ENCODE peak calls at places on chromosomes 12 and 14, in five cellular contexts. D is fibroblast of lung, F is Karpas-422, E is K562, I is PC-3. Y is an unnamed sample.

GRCh38 chr14:47674148-47674545 is 1.3 kb downstream of the MDGA2 start:
- DNase-seq in D (no peak), F (no peak), E (no peak), I (no peak), Y (no peak)

GRCh38 chr12:58443981-58444371 is 476.3 kb downstream of the LRIG3 start:
- DNase-seq in D (peak; percentile 40), F (no peak), E (no peak), I (no peak), Y (no peak)

GRCh38 chr12:114888458-114888857 is 204.5 kb upstream of the TBX3 start:
- DNase-seq in D (peak; percentile 62), F (no peak), E (no peak), I (peak; percentile 94), Y (no peak)

GRCh38 chr14:36163451-36163850 is 13.1 kb downstream of the PTCSC3 start:
- DNase-seq in D (no peak), F (no peak), E (no peak), I (no peak), Y (no peak)

GRCh38 chr12:26696613-26697092 is 136.3 kb downstream of the ITPR2 start:
- DNase-seq in D (peak; percentile 50), F (no peak), E (no peak), I (no peak), Y (no peak)

GRCh38 chr12:43806737-43807072 is 588 bp upstream of the TWF1 start:
- DNase-seq in D (no peak), F (peak; percentile 71), E (no peak), I (no peak), Y (no peak)

GRCh38 chr12:47748899-47749298 is 9.8 kb downstream of the RAPGEF3 start:
- DNase-seq in D (no peak), F (no peak), E (no peak), I (no peak), Y (no peak)

GRCh38 chr12:70692681-70693288 is 55.6 kb upstream of the PTPRB start:
- DNase-seq in D (peak; percentile 27), F (peak; percentile 67), E (peak; percentile 12), I (peak; percentile 58), Y (no peak)

GRCh38 chr12:51371295-51371953 is 19.8 kb downstream of the GALNT6 start:
- DNase-seq in D (peak; percentile 97), F (no peak), E (no peak), I (peak; percentile 98), Y (peak; percentile 94)

GRCh38 chr12:57766464-57767311 is at the start of gene CYP27B1:
- DNase-seq in D (peak; percentile 33), F (no peak), E (peak; percentile 49), I (peak; percentile 63), Y (no peak)

GRCh38 chr14:35047961-35048513 is 2.0 kb downstream of the FAM177A1 start:
- DNase-seq in D (no peak), F (no peak), E (no peak), I (no peak), Y (no peak)

DNA sequence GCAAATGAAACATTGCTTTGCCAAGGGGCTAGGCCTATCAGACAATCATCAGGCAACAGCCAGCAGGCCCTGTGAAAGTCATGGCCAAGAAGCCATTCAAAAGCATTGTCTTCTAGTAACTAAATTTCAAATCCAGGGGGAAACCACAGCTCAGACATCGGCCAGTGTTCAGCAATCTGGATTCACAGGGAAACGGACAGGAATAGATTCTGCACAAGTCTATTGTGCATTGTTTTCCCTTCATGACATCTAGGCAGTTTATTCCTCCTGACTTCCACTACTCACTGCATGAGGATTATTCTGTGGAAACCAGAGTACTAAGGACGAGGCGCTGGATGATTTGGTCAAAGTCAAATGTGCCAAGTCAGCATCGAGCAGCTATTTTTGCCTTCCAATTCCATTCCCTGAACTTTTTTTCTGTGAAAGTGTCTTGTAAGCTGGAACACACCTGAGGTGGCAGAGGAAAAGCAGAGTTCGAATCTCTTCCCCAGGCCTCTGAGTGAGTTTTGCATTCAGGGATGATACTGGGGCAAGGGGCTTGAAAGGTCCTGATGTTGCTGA is 75.4 kb downstream of the VCPKMT start:
- DNase-seq in D (no peak), F (no peak), E (no peak), I (no peak), Y (no peak)
- H2AFZ ChIP-seq in D (no peak overlapping the region), F (no peak overlapping the region), E (peak overlapping the region; percentile 57), I (peak overlapping the region; percentile 44), Y (no peak overlapping the region)

GRCh38 chr12:49702009-49702408 is 5.2 kb downstream of the FMNL3 start:
- DNase-seq in D (no peak), F (no peak), E (no peak), I (no peak), Y (no peak)

GRCh38 chr12:49703647-49704137 is 3.5 kb downstream of the FMNL3 start:
- DNase-seq in D (peak; percentile 46), F (no peak), E (no peak), I (no peak), Y (no peak)

GRCh38 chr12:49697808-49698207 is 9.4 kb downstream of the FMNL3 start:
- DNase-seq in D (no peak), F (no peak), E (no peak), I (no peak), Y (no peak)

GRCh38 chr12:49702676-49703228 is 4.5 kb downstream of the FMNL3 start:
- DNase-seq in D (no peak), F (no peak), E (no peak), I (no peak), Y (no peak)

DNA sequence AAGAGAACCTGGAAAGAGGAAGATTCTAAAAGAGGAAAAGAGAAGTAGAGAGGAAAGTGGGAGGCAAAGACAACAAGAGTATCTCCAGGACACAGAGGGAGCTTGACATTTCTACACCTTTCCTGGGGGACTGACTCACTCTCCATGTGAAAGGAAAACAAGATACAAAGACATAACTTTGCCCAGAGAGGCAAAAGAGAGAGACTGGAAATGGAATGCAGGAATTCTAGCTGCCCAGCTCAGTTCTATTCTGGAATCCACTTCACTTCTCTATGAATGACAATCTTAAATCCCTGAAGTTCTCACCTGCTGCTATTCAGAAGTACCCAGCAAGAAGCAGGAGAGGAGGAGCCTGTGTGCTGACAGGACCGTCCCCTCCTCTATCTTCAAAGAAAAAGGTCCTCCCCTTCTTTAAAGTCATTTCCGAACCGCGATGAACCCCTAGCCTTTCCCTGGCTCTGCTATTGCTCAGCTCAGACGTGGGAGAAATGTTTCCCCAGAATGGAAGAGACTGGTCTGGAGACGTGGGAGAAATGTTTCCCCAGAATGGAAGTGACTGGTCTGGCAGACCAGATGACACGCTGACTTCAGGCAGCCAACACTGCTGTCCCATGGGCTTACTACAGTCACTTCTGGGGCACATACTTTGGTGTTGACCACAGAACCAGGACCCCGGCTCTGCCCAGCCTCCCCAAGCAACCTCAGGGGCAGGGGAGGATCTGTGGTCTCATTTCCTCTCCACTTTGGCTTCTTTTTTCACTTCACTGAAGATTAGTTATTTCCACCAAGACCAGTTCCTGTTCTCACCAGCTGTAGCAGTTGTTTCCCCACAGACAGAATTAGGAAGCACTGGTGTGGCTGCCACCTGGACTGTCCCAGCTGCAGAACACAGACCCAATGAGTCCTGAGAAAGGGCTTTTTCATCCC is 8.3 kb downstream of the FMNL3 start:
- DNase-seq in D (peak; percentile 19), F (peak; percentile 84), E (no peak), I (peak; percentile 19), Y (no peak)
- H2AFZ ChIP-seq in D (no peak overlapping the region), F (no peak overlapping the region), E (peak overlapping the region; percentile 54), I (no peak overlapping the region), Y (no peak overlapping the region)

DNA sequence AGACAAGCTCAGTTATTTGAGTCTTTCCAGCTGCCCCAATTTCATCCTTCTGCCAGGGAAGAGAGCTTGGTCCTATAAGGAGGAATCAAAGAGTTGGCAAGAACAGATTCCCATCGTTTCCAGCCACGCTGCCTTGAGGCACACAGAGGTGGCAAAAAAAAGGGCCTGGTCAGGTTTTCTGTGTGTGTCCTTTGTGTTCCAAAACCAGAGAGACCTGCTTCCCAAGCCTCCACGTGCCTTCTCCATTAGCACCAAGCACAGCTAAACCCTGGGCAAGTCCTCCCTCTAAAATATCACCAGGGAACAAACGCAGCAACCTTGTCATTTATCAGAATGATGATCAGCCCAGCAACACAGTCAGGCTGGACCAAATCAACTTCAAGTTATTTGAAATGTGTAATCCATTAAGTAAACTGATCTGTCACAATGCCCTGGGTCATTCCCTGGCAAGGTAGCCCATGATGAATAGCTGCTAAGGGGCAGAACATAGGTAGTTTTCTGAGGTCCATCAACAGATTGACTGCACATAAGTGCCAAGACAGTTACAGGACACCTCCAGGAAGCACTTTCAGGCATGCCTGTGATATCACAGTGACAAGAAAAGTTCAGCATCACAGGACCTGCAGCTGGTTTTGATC is 28.6 kb upstream of the C12orf42 start:
- DNase-seq in D (no peak), F (no peak), E (no peak), I (no peak), Y (no peak)
- H2AFZ ChIP-seq in D (no peak overlapping the region), F (no peak overlapping the region), E (no peak overlapping the region), I (no peak overlapping the region), Y (no peak overlapping the region)

GRCh38 chr12:93645702-93646101 is 31.5 kb upstream of the CRADD start:
- DNase-seq in D (peak; percentile 59), F (no peak), E (no peak), I (peak; percentile 58), Y (no peak)
- H2AFZ ChIP-seq in D (no peak overlapping the region), F (no peak overlapping the region), E (no peak overlapping the region), I (no peak overlapping the region), Y (no peak overlapping the region)

DNA sequence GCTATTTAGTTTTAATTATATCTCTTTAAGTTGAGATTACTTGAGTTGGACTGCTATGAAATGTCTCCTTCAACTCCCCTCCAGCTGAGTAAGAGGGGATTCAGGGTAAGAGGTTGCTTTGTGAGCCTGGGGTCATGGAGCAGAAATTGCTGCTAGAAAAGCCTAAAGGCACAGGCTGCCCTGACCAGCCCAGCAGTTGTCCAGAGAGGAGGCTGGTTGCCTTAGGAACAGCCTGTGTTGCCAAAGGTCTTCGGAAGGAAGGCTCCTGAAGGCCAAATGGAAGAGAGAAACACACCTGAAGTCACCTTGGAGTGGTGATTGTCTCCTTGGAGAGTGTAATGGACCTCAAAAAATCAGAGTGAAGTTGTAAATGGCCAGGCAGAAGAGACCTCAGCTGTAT is 235.5 kb upstream of the PDE3A start:
- DNase-seq in D (no peak), F (no peak), E (no peak), I (no peak), Y (no peak)
- H2AFZ ChIP-seq in D (no peak overlapping the region), F (no peak overlapping the region), E (no peak overlapping the region), I (no peak overlapping the region), Y (no peak overlapping the region)

GRCh38 chr12:29867823-29868222 is 84.1 kb upstream of the TMTC1 start:
- DNase-seq in D (no peak), F (no peak), E (no peak), I (no peak), Y (no peak)
- H2AFZ ChIP-seq in D (no peak overlapping the region), F (peak overlapping the region; percentile 36), E (no peak overlapping the region), I (no peak overlapping the region), Y (no peak overlapping the region)

GRCh38 chr12:19000836-19001235 is 128.7 kb upstream of the PLEKHA5 start:
- DNase-seq in D (no peak), F (no peak), E (no peak), I (no peak), Y (no peak)

GRCh38 chr12:19003110-19003509 is 126.4 kb upstream of the PLEKHA5 start:
- DNase-seq in D (no peak), F (no peak), E (no peak), I (no peak), Y (no peak)

GRCh38 chr12:19003987-19004619 is 125.4 kb upstream of the PLEKHA5 start:
- DNase-seq in D (no peak), F (no peak), E (no peak), I (no peak), Y (no peak)

GRCh38 chr12:19002192-19002591 is 127.3 kb upstream of the PLEKHA5 start:
- DNase-seq in D (peak; percentile 33), F (no peak), E (no peak), I (no peak), Y (no peak)

GRCh38 chr12:18998343-18999270 is 130.9 kb upstream of the PLEKHA5 start:
- DNase-seq in D (peak; percentile 82), F (no peak), E (no peak), I (peak; percentile 67), Y (peak; percentile 30)
- H2AFZ ChIP-seq in D (no peak overlapping the region), F (no peak overlapping the region), E (no peak overlapping the region), I (no peak overlapping the region), Y (peak overlapping the region; percentile 16)